ENCODE peak calls at places on chromosomes 12 and 14, in nine cellular contexts. One of them, this sample, is unnamed.

GRCh38 chr12:96177013-96177412 is 17.2 kb upstream of the ELK3 start:
- DNase-seq in tibial nerve: no peak
- DNase-seq in SJSA1: no peak
- DNase-seq in AG04450: no peak
- DNase-seq in astrocyte of the cerebellum: no peak
- DNase-seq in body of pancreas: no peak
- DNase-seq in AG10803: peak
- DNase-seq in cardiac muscle cell: no peak
- DNase-seq in thoracic aorta: no peak
- DNase-seq in this sample: no peak

GRCh38 chr14:94588311-94588710 is 7.1 kb downstream of the SERPINA5 start:
- DNase-seq in body of pancreas: no peak
- DNase-seq in SJSA1: no peak
- DNase-seq in astrocyte of the cerebellum: no peak
- DNase-seq in thoracic aorta: no peak
- DNase-seq in AG10803: no peak
- DNase-seq in tibial nerve: no peak
- DNase-seq in cardiac muscle cell: peak
- DNase-seq in AG04450: no peak
- DNase-seq in this sample: no peak

GRCh38 chr12:123526542-123527080 is 6.9 kb downstream of the RILPL1 start:
- DNase-seq in AG04450: no peak
- DNase-seq in SJSA1: no peak
- DNase-seq in thoracic aorta: no peak
- DNase-seq in body of pancreas: no peak
- DNase-seq in AG10803: no peak
- DNase-seq in astrocyte of the cerebellum: no peak
- DNase-seq in tibial nerve: no peak
- DNase-seq in cardiac muscle cell: no peak
- DNase-seq in this sample: no peak

GRCh38 chr12:24679135-24679534 is 269.8 kb downstream of the BCAT1 start:
- DNase-seq in tibial nerve: no peak
- DNase-seq in astrocyte of the cerebellum: no peak
- DNase-seq in AG10803: no peak
- DNase-seq in cardiac muscle cell: no peak
- DNase-seq in SJSA1: no peak
- DNase-seq in thoracic aorta: no peak
- DNase-seq in AG04450: no peak
- DNase-seq in body of pancreas: no peak
- DNase-seq in this sample: no peak

GRCh38 chr14:92982941-92983340 is 60.0 kb downstream of the CHGA start:
- DNase-seq in cardiac muscle cell: no peak
- DNase-seq in AG10803: no peak
- DNase-seq in AG04450: no peak
- DNase-seq in SJSA1: no peak
- DNase-seq in astrocyte of the cerebellum: no peak
- DNase-seq in body of pancreas: no peak
- DNase-seq in thoracic aorta: no peak
- DNase-seq in tibial nerve: no peak
- DNase-seq in this sample: no peak

GRCh38 chr14:61478971-61479473 is 157.6 kb downstream of the PRKCH start:
- DNase-seq in SJSA1: no peak
- DNase-seq in thoracic aorta: no peak
- DNase-seq in body of pancreas: no peak
- DNase-seq in AG04450: no peak
- DNase-seq in tibial nerve: no peak
- DNase-seq in cardiac muscle cell: no peak
- DNase-seq in astrocyte of the cerebellum: no peak
- DNase-seq in AG10803: no peak
- DNase-seq in this sample: no peak

GRCh38 chr12:95277139-95277538 is 59.5 kb downstream of the VEZT start:
- DNase-seq in thoracic aorta: no peak
- DNase-seq in cardiac muscle cell: no peak
- DNase-seq in body of pancreas: no peak
- DNase-seq in AG10803: peak
- DNase-seq in astrocyte of the cerebellum: peak
- DNase-seq in tibial nerve: no peak
- DNase-seq in AG04450: peak
- DNase-seq in SJSA1: peak
- DNase-seq in this sample: no peak

GRCh38 chr12:120175062-120175461 is 19.5 kb downstream of the GCN1 start:
- DNase-seq in AG04450: no peak
- DNase-seq in cardiac muscle cell: no peak
- DNase-seq in tibial nerve: no peak
- DNase-seq in astrocyte of the cerebellum: no peak
- DNase-seq in body of pancreas: no peak
- DNase-seq in AG10803: no peak
- DNase-seq in thoracic aorta: no peak
- DNase-seq in SJSA1: no peak
- DNase-seq in this sample: no peak

GRCh38 chr12:48991247-48992050 is 7.7 kb downstream of the DDN start:
- DNase-seq in body of pancreas: no peak
- DNase-seq in cardiac muscle cell: no peak
- DNase-seq in thoracic aorta: no peak
- DNase-seq in SJSA1: no peak
- DNase-seq in AG04450: no peak
- DNase-seq in astrocyte of the cerebellum: no peak
- DNase-seq in AG10803: no peak
- DNase-seq in tibial nerve: no peak
- DNase-seq in this sample: no peak

GRCh38 chr12:24948452-24948815 is 467 bp downstream of the BCAT1 start:
- DNase-seq in tibial nerve: no peak
- DNase-seq in AG04450: no peak
- DNase-seq in body of pancreas: no peak
- DNase-seq in cardiac muscle cell: peak
- DNase-seq in thoracic aorta: no peak
- DNase-seq in SJSA1: no peak
- DNase-seq in AG10803: peak
- DNase-seq in astrocyte of the cerebellum: no peak
- DNase-seq in this sample: peak

GRCh38 chr12:53695148-53696138 is 19.6 kb upstream of the ATP5MC2 start:
- DNase-seq in body of pancreas: peak
- DNase-seq in astrocyte of the cerebellum: no peak
- DNase-seq in tibial nerve: no peak
- DNase-seq in AG04450: no peak
- DNase-seq in cardiac muscle cell: peak
- DNase-seq in thoracic aorta: no peak
- DNase-seq in SJSA1: no peak
- DNase-seq in AG10803: peak
- DNase-seq in this sample: peak

GRCh38 chr12:96157427-96157826 is 36.7 kb upstream of the ELK3 start:
- DNase-seq in tibial nerve: no peak
- DNase-seq in thoracic aorta: no peak
- DNase-seq in AG10803: no peak
- DNase-seq in SJSA1: no peak
- DNase-seq in cardiac muscle cell: no peak
- DNase-seq in body of pancreas: no peak
- DNase-seq in astrocyte of the cerebellum: no peak
- DNase-seq in AG04450: no peak
- DNase-seq in this sample: no peak

GRCh38 chr12:127482950-127483349 is 784.0 kb upstream of the TMEM132C start:
- DNase-seq in SJSA1: no peak
- DNase-seq in thoracic aorta: no peak
- DNase-seq in AG10803: no peak
- DNase-seq in AG04450: no peak
- DNase-seq in tibial nerve: no peak
- DNase-seq in astrocyte of the cerebellum: no peak
- DNase-seq in body of pancreas: no peak
- DNase-seq in cardiac muscle cell: no peak
- DNase-seq in this sample: no peak

GRCh38 chr12:111268738-111269572 is 99.9 kb downstream of the PHETA1 start:
- DNase-seq in AG04450: no peak
- DNase-seq in thoracic aorta: no peak
- DNase-seq in cardiac muscle cell: no peak
- DNase-seq in tibial nerve: no peak
- DNase-seq in astrocyte of the cerebellum: no peak
- DNase-seq in SJSA1: no peak
- DNase-seq in AG10803: no peak
- DNase-seq in body of pancreas: no peak
- DNase-seq in this sample: no peak

DNA sequence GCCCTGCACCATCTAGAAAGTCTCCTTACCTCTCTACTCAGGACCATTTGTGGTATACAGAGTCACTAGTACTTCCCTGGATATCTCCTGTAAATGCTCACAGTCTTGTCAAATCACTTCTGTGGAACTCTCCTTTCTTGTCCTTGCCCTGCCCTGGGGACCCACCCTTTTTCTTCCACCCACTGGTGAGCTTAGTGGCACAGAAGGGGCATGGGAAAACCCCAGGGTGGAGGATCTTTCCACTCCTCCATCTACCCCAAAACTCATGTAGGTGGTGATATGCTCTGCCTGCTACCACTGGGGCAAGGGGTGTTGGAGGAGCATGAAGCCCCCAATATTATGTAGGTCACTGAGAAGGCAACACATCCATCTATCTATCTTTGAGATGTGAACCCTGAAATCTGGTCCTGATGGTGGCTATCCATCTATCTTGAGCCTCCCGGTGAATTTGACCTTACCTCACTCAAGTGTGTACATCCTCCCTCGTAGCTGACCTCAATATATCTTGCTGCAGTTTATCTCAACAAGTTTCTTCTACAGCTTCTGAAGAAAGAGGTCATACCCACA is 943 bp downstream of the TESPA1 start:
- DNase-seq in AG04450: no peak
- DNase-seq in tibial nerve: no peak
- DNase-seq in AG10803: no peak
- DNase-seq in body of pancreas: no peak
- DNase-seq in SJSA1: no peak
- DNase-seq in thoracic aorta: no peak
- DNase-seq in astrocyte of the cerebellum: no peak
- DNase-seq in cardiac muscle cell: no peak
- DNase-seq in this sample: no peak
- H3K4me3 ChIP-seq in AG04450: no peak
- H3K4me3 ChIP-seq in tibial nerve: no peak
- H3K4me3 ChIP-seq in AG10803: no peak
- H3K4me3 ChIP-seq in body of pancreas: no peak
- H3K4me3 ChIP-seq in SJSA1: no peak
- H3K4me3 ChIP-seq in thoracic aorta: no peak
- H3K4me3 ChIP-seq in astrocyte of the cerebellum: no peak
- H3K4me3 ChIP-seq in cardiac muscle cell: no peak
- H3K4me3 ChIP-seq in this sample: no peak

GRCh38 chr14:104975481-104976197 is 2.5 kb downstream of the AHNAK2 start:
- DNase-seq in cardiac muscle cell: peak
- DNase-seq in AG04450: no peak
- DNase-seq in SJSA1: no peak
- DNase-seq in tibial nerve: no peak
- DNase-seq in thoracic aorta: no peak
- DNase-seq in astrocyte of the cerebellum: no peak
- DNase-seq in AG10803: no peak
- DNase-seq in body of pancreas: peak
- DNase-seq in this sample: peak
- H3K4me3 ChIP-seq in cardiac muscle cell: no peak
- H3K4me3 ChIP-seq in AG04450: no peak
- H3K4me3 ChIP-seq in SJSA1: no peak
- H3K4me3 ChIP-seq in tibial nerve: no peak
- H3K4me3 ChIP-seq in thoracic aorta: no peak
- H3K4me3 ChIP-seq in astrocyte of the cerebellum: no peak
- H3K4me3 ChIP-seq in AG10803: no peak
- H3K4me3 ChIP-seq in body of pancreas: no peak
- H3K4me3 ChIP-seq in this sample: no peak

GRCh38 chr12:69331482-69331845 is 16.7 kb upstream of the LYZ start:
- DNase-seq in body of pancreas: no peak
- DNase-seq in cardiac muscle cell: no peak
- DNase-seq in thoracic aorta: no peak
- DNase-seq in AG04450: no peak
- DNase-seq in astrocyte of the cerebellum: no peak
- DNase-seq in tibial nerve: no peak
- DNase-seq in AG10803: no peak
- DNase-seq in SJSA1: no peak
- DNase-seq in this sample: no peak

GRCh38 chr12:69332815-69333358 is 15.3 kb upstream of the LYZ start:
- DNase-seq in SJSA1: no peak
- DNase-seq in body of pancreas: peak
- DNase-seq in AG04450: no peak
- DNase-seq in tibial nerve: no peak
- DNase-seq in AG10803: no peak
- DNase-seq in cardiac muscle cell: no peak
- DNase-seq in thoracic aorta: no peak
- DNase-seq in astrocyte of the cerebellum: no peak
- DNase-seq in this sample: no peak

GRCh38 chr12:69331846-69332684 is 16.1 kb upstream of the LYZ start:
- DNase-seq in cardiac muscle cell: no peak
- DNase-seq in AG10803: no peak
- DNase-seq in body of pancreas: no peak
- DNase-seq in tibial nerve: no peak
- DNase-seq in thoracic aorta: no peak
- DNase-seq in SJSA1: no peak
- DNase-seq in AG04450: no peak
- DNase-seq in astrocyte of the cerebellum: no peak
- DNase-seq in this sample: no peak

GRCh38 chr12:69330475-69331473 is 17.4 kb upstream of the LYZ start:
- DNase-seq in thoracic aorta: no peak
- DNase-seq in AG04450: no peak
- DNase-seq in astrocyte of the cerebellum: no peak
- DNase-seq in body of pancreas: peak
- DNase-seq in tibial nerve: no peak
- DNase-seq in AG10803: no peak
- DNase-seq in cardiac muscle cell: peak
- DNase-seq in SJSA1: no peak
- DNase-seq in this sample: peak

GRCh38 chr12:69329669-69330428 is 18.3 kb upstream of the LYZ start:
- DNase-seq in cardiac muscle cell: no peak
- DNase-seq in thoracic aorta: no peak
- DNase-seq in SJSA1: no peak
- DNase-seq in tibial nerve: no peak
- DNase-seq in body of pancreas: no peak
- DNase-seq in astrocyte of the cerebellum: no peak
- DNase-seq in AG04450: no peak
- DNase-seq in AG10803: no peak
- DNase-seq in this sample: no peak
- H3K4me3 ChIP-seq in cardiac muscle cell: no peak
- H3K4me3 ChIP-seq in thoracic aorta: peak
- H3K4me3 ChIP-seq in SJSA1: no peak
- H3K4me3 ChIP-seq in tibial nerve: peak
- H3K4me3 ChIP-seq in body of pancreas: peak
- H3K4me3 ChIP-seq in astrocyte of the cerebellum: no peak
- H3K4me3 ChIP-seq in AG04450: no peak
- H3K4me3 ChIP-seq in AG10803: no peak
- H3K4me3 ChIP-seq in this sample: no peak

GRCh38 chr14:28023853-28024252 is 742.7 kb upstream of the FOXG1 start:
- DNase-seq in tibial nerve: no peak
- DNase-seq in SJSA1: no peak
- DNase-seq in thoracic aorta: no peak
- DNase-seq in cardiac muscle cell: no peak
- DNase-seq in astrocyte of the cerebellum: no peak
- DNase-seq in body of pancreas: no peak
- DNase-seq in AG04450: no peak
- DNase-seq in AG10803: no peak
- DNase-seq in this sample: no peak

DNA sequence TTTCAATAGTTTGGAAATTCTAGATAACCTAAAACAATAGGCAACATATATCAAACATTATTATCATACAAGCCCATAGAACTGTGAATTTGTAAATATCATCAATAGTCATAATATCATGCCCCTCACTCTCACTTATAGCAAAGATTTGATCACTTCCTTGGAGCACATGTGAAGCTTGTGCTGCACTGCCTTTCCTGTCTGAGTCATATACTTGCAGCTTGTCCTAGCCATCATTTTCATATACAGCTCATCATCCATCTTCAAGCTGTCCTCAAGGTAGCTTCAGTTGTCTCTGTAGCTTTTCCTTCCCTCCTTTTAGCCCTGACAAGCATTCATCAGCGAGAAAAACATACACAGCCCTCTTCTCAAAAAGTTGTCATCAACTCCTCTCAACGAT is 746.5 kb upstream of the FOXG1 start:
- DNase-seq in tibial nerve: no peak
- DNase-seq in cardiac muscle cell: no peak
- DNase-seq in SJSA1: no peak
- DNase-seq in thoracic aorta: no peak
- DNase-seq in astrocyte of the cerebellum: no peak
- DNase-seq in AG10803: no peak
- DNase-seq in AG04450: no peak
- DNase-seq in body of pancreas: no peak
- DNase-seq in this sample: no peak
- H3K4me3 ChIP-seq in tibial nerve: no peak
- H3K4me3 ChIP-seq in cardiac muscle cell: no peak
- H3K4me3 ChIP-seq in SJSA1: no peak
- H3K4me3 ChIP-seq in thoracic aorta: no peak
- H3K4me3 ChIP-seq in astrocyte of the cerebellum: no peak
- H3K4me3 ChIP-seq in AG10803: no peak
- H3K4me3 ChIP-seq in AG04450: no peak
- H3K4me3 ChIP-seq in body of pancreas: no peak
- H3K4me3 ChIP-seq in this sample: no peak

This sample was measured in BE2C.